ENCODE peak calls at places on chromosomes 12 and 14, in ten cellular contexts. V, I, C, Q, Z, E, H, T, B and U are unnamed samples.
A peak's percentile ranks its signal among the peaks of the same experiment; 100 is the strongest.

GRCh38 chr14:99062772-99063418 is 209.1 kb downstream of the BCL11B start:
- DNase-seq in V (no peak), I (no peak), C (no peak), Q (no peak), Z (no peak), E (no peak), H (no peak), T (no peak), B (no peak), U (no peak)

GRCh38 chr14:103547941-103548462 is 14.5 kb downstream of the BAG5 start:
- DNase-seq in V (no peak), I (peak; percentile 74), C (no peak), Q (no peak), Z (no peak), E (no peak), H (no peak), T (no peak), B (no peak), U (no peak)

GRCh38 chr12:7162691-7163114 is 26.8 kb upstream of the PEX5 start:
- DNase-seq in V (peak; percentile 76), I (no peak), C (peak; percentile 32), Q (peak; percentile 50), Z (no peak), E (peak; percentile 76), H (peak; percentile 56), T (no peak), B (no peak), U (no peak)

GRCh38 chr12:92065018-92065499 is 80.6 kb downstream of the BTG1 start:
- DNase-seq in V (no peak), I (no peak), C (peak; percentile 26), Q (peak; percentile 52), Z (no peak), E (no peak), H (peak; percentile 83), T (no peak), B (peak; percentile 78), U (no peak)

GRCh38 chr12:50296554-50296953 is 13.2 kb upstream of the LIMA1 start:
- DNase-seq in V (no peak), I (no peak), C (no peak), Q (no peak), Z (no peak), E (no peak), H (no peak), T (no peak), B (no peak), U (no peak)

GRCh38 chr14:106694638-106695393 is 1168.4 kb downstream of the TMEM121 start:
- DNase-seq in V (no peak), I (no peak), C (peak; percentile 63), Q (no peak), Z (peak; percentile 59), E (no peak), H (peak; percentile 17), T (no peak), B (no peak), U (no peak)

GRCh38 chr12:38279756-38280155 is 36.8 kb upstream of the ALG10B start:
- DNase-seq in V (no peak), I (no peak), C (no peak), Q (no peak), Z (no peak), E (no peak), H (no peak), T (no peak), B (no peak), U (no peak)

GRCh38 chr12:131279281-131279921 is 325.7 kb downstream of the ADGRD1 start:
- DNase-seq in V (no peak), I (peak; percentile 60), C (no peak), Q (no peak), Z (peak; percentile 37), E (peak; percentile 39), H (no peak), T (no peak), B (no peak), U (no peak)

GRCh38 chr12:100699209-100699608 is 95.4 kb upstream of the ANO4 start:
- DNase-seq in V (no peak), I (no peak), C (no peak), Q (no peak), Z (no peak), E (no peak), H (no peak), T (no peak), B (peak; percentile 7), U (no peak)

GRCh38 chr14:103561381-103562134 is 899 bp downstream of the BAG5 start:
- DNase-seq in V (no peak), I (no peak), C (no peak), Q (no peak), Z (no peak), E (no peak), H (no peak), T (no peak), B (no peak), U (peak; percentile 67)

GRCh38 chr12:131113562-131113961 is 159.9 kb downstream of the ADGRD1 start:
- DNase-seq in V (no peak), I (no peak), C (no peak), Q (no peak), Z (no peak), E (peak; percentile 34), H (no peak), T (no peak), B (no peak), U (no peak)

GRCh38 chr14:68146812-68147211 is 327.2 kb downstream of the RAD51B start:
- DNase-seq in V (peak; percentile 81), I (no peak), C (no peak), Q (no peak), Z (no peak), E (no peak), H (peak; percentile 80), T (no peak), B (no peak), U (peak; percentile 12)

GRCh38 chr12:120757226-120757742 is 31.7 kb downstream of the ACADS start:
- DNase-seq in V (no peak), I (no peak), C (no peak), Q (no peak), Z (no peak), E (no peak), H (no peak), T (no peak), B (no peak), U (no peak)
- TF ChIP-seq POLR2A in V (no peak), I (no peak), C (no peak), Q (no peak), Z (no peak), E (no peak), H (no peak), T (no peak), B (no peak), U (no peak)

GRCh38 chr14:24051162-24051788 is 534 bp upstream of the CARMIL3 start:
- DNase-seq in V (no peak), I (no peak), C (peak; percentile 52), Q (peak; percentile 28), Z (no peak), E (no peak), H (no peak), T (no peak), B (no peak), U (no peak)

GRCh38 chr14:24054324-24054641 is 2.5 kb downstream of the CARMIL3 start:
- DNase-seq in V (no peak), I (peak; percentile 69), C (no peak), Q (no peak), Z (no peak), E (no peak), H (no peak), T (no peak), B (no peak), U (no peak)

GRCh38 chr14:24053548-24054323 is 1.9 kb downstream of the CARMIL3 start:
- DNase-seq in V (no peak), I (peak; percentile 65), C (no peak), Q (no peak), Z (no peak), E (no peak), H (no peak), T (no peak), B (no peak), U (no peak)

GRCh38 chr14:24052656-24053547 is 1.1 kb downstream of the CARMIL3 start:
- DNase-seq in V (no peak), I (no peak), C (no peak), Q (no peak), Z (no peak), E (no peak), H (no peak), T (no peak), B (no peak), U (no peak)

GRCh38 chr14:24051789-24052655 is at the start of gene CARMIL3:
- DNase-seq in V (no peak), I (no peak), C (peak; percentile 72), Q (peak; percentile 70), Z (peak; percentile 76), E (peak; percentile 77), H (peak; percentile 35), T (no peak), B (no peak), U (peak; percentile 61)
- TF ChIP-seq POLR2A in V (peak; percentile 22), I (no peak), C (no peak), Q (no peak), Z (peak; percentile 9), E (peak; percentile 21), H (peak; percentile 57), T (no peak), B (peak; percentile 50), U (no peak)

DNA sequence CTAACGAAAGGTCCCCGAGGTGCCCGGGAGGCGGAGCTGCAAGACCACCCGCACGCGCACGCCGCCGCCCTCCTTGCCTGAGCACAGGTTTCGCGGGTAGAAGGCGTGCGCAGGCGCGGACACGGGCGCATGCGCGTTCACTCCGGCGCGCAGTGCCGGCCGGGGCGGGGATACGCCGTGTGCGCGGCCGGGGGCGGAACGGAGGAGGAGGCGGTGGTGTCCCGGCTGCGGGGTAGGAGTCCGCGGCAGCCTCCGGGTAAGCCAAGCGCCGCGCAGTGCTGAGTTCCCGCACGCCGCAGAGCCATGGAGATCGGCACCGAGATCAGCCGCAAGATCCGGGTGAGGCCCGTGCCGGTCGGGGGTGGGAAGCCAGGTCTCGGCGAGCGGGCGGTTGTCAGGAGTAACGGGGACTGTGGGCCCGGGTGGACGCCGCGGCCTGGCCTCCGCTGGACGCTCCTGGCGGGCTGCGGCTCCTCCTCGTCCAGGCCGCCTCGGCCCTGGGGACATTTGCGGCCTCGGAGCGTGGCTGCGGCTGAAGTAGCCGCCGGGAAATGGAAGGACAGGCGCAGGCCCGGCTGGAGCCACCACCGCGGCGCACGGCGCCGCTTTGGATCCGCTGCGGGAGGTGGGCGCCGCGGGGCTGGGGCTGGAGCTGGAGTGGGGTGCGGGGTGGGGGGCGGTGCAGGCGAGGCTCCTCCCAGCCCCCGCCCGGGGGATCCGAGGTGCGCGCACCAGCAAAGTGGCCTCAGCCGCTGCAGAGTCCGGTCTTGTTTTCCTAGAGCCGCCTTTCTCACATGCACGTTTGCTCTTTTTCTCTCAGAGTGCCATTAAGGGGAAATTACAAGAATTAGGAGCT is at the start of gene ZC3H14:
- DNase-seq in V (peak; percentile 68), I (peak; percentile 89), C (peak; percentile 89), Q (peak; percentile 84), Z (peak; percentile 92), E (peak; percentile 91), H (peak; percentile 91), T (peak; percentile 59), B (peak; percentile 71), U (peak; percentile 75)
- TF ChIP-seq POLR2A in V (peak; percentile 86), I (peak; percentile 68), C (peak; percentile 87), Q (no peak), Z (peak; percentile 81), E (peak; percentile 93), H (peak; percentile 85), T (no peak), B (peak; percentile 92), U (peak; percentile 68)

DNA sequence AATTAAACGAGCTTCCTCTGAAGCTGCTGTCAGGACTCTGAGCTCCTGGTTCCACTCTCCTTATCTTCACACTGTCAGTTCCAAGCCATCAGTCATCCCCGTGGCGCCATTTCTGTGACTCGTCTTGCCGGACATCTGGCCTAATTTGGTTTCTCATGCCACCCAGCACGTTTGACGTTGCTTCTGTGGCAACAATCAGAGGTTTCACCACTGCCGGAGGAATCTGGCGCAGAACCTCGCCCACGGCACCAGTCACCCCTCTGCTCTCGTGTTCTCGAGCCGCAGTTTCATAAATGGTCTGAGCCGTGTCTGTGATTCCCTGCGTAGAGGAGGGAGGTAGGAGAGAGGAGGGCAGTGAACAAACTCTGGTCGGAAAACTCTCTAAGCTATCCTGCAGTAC is 29.7 kb downstream of the BDKRB1 start:
- DNase-seq in V (no peak), I (no peak), C (no peak), Q (no peak), Z (no peak), E (no peak), H (no peak), T (no peak), B (no peak), U (no peak)
- TF ChIP-seq POLR2A in V (no peak), I (no peak), C (no peak), Q (no peak), Z (no peak), E (peak; percentile 56), H (no peak), T (no peak), B (no peak), U (no peak)